ENCODE peak calls at places on chromosomes 6 and 20, in seven cellular contexts. O is neuronal stem cell, I is IMR-90, L is H9, B is H1, E is mesenchymal stem cell, T is trophoblast cell. J is an unnamed sample. For H3K79me1, the result is how much of the 10 kb centered on the place peaks cover.

GRCh38 chr20:25600632-25601031 is 15.3 kb upstream of the NINL start:
- DNase-seq in O (no peak), L (no peak), I (no peak), B (no peak), E (peak), T (no peak), J (no peak)

GRCh38 chr6:125952764-125953501 is 3.6 kb upstream of the HINT3 start:
- DNase-seq in I (peak), E (peak), T (no peak), B (peak), L (peak), O (no peak), J (peak)

GRCh38 chr6:127201321-127201720 is 65.3 kb upstream of the RNF146 start:
- DNase-seq in L (no peak), E (peak), T (no peak), O (no peak), I (peak), B (no peak), J (peak)

GRCh38 chr20:55678126-55678525 is 327.2 kb downstream of the CBLN4 start:
- DNase-seq in B (no peak), T (no peak), I (no peak), O (no peak), E (no peak), L (no peak), J (no peak)

GRCh38 chr6:27532820-27533538 is 60.1 kb upstream of the ZNF184 start:
- DNase-seq in I (peak), T (no peak), E (peak), B (no peak), L (no peak), O (no peak), J (peak)

GRCh38 chr6:28981391-28981832 is 23.7 kb downstream of the ZNF311 start:
- DNase-seq in I (peak), E (peak), O (peak), T (peak), B (peak), L (peak), J (peak)

GRCh38 chr6:81233990-81234389 is 518.5 kb downstream of the TENT5A start:
- DNase-seq in B (no peak), T (no peak), O (no peak), L (no peak), E (no peak), I (no peak), J (no peak)

GRCh38 chr20:3679749-3680700 is 1.8 kb downstream of the ADAM33 start:
- DNase-seq in I (peak), O (no peak), L (no peak), B (no peak), T (no peak), E (peak), J (peak)

GRCh38 chr6:56649053-56649769 is 6.5 kb upstream of the DST start:
- DNase-seq in L (no peak), O (no peak), B (no peak), E (peak), I (no peak), T (no peak), J (no peak)

GRCh38 chr6:73955800-73956199 is 259.8 kb downstream of the CD109 start:
- DNase-seq in E (no peak), L (no peak), O (no peak), B (no peak), T (no peak), I (no peak), J (no peak)

GRCh38 chr20:21262812-21263211 is 40.3 kb upstream of the XRN2 start:
- DNase-seq in B (no peak), O (no peak), L (no peak), T (no peak), E (no peak), I (no peak), J (no peak)

GRCh38 chr6:515267-515666 is 123.7 kb downstream of the IRF4 start:
- DNase-seq in E (no peak), I (no peak), L (no peak), T (no peak), B (no peak), O (no peak), J (peak)

GRCh38 chr6:151255811-151256210 is 16.0 kb downstream of the AKAP12 start:
- DNase-seq in O (no peak), E (no peak), L (no peak), B (no peak), I (no peak), T (no peak), J (no peak)

GRCh38 chr6:29462022-29462421 is 5.1 kb downstream of the OR2H1 start:
- DNase-seq in I (no peak), L (no peak), T (no peak), B (no peak), O (no peak), E (no peak), J (no peak)

GRCh38 chr6:5080574-5080973 is 4.6 kb upstream of the PPP1R3G start:
- DNase-seq in T (no peak), L (no peak), E (no peak), I (peak), B (no peak), O (no peak), J (peak)

GRCh38 chr20:41956316-41957050 is 338.3 kb upstream of the CHD6 start:
- DNase-seq in E (no peak), B (no peak), L (peak), O (peak), I (no peak), T (peak), J (peak)

GRCh38 chr6:167550936-167551633 is 226.2 kb downstream of the TTLL2 start:
- DNase-seq in O (no peak), B (no peak), E (no peak), L (no peak), I (no peak), T (no peak), J (no peak)

GRCh38 chr6:147297663-147298313 is 93.6 kb downstream of the STXBP5 start:
- DNase-seq in B (no peak), L (no peak), I (peak), T (no peak), E (peak), O (no peak), J (no peak)

GRCh38 chr20:10673176-10673830 is 496 bp downstream of the JAG1 start:
- DNase-seq in L (peak), E (no peak), B (peak), O (no peak), I (no peak), T (no peak), J (no peak)

GRCh38 chr20:25382704-25383370 is 7.8 kb downstream of the ABHD12 start:
- DNase-seq in L (no peak), T (no peak), E (no peak), O (no peak), I (no peak), B (no peak), J (no peak)

GRCh38 chr20:41308726-41309413 is 8.7 kb downstream of the ZHX3 start:
- DNase-seq in E (no peak), L (no peak), I (peak), B (no peak), T (peak), O (no peak), J (no peak)

GRCh38 chr20:12833861-12834260 is 174.9 kb upstream of the SPTLC3 start:
- DNase-seq in T (no peak), L (no peak), I (no peak), E (no peak), O (no peak), B (no peak), J (no peak)

GRCh38 chr6:7587631-7588100 is 2.3 kb upstream of the SNRNP48 start:
- DNase-seq in O (no peak), T (peak), I (peak), E (peak), B (no peak), L (no peak), J (peak)

GRCh38 chr20:43536817-43537440 is 21.9 kb upstream of the SGK2 start:
- DNase-seq in T (peak), O (no peak), I (peak), B (no peak), L (no peak), E (no peak), J (peak)

GRCh38 chr6:118383924-118384323 is 164.2 kb upstream of the PLN start:
- DNase-seq in I (no peak), E (no peak), T (no peak), L (no peak), B (no peak), O (no peak), J (no peak)

GRCh38 chr6:56820060-56820459 is 134.8 kb upstream of the BEND6 start:
- DNase-seq in T (no peak), L (no peak), O (no peak), I (no peak), B (no peak), E (no peak), J (no peak)

GRCh38 chr6:81751388-81752083 is 945 bp downstream of the TENT5A start:
- DNase-seq in L (peak), B (peak), I (peak), O (peak), E (peak), T (peak), J (peak)

GRCh38 chr20:48705208-48706115 is 122.3 kb downstream of the PREX1 start:
- DNase-seq in T (no peak), B (no peak), O (no peak), I (no peak), L (no peak), E (no peak), J (peak)

GRCh38 chr6:69349776-69350175 is 447.0 kb downstream of the LMBRD1 start:
- DNase-seq in B (no peak), T (peak), I (no peak), O (no peak), E (no peak), L (no peak), J (no peak)

GRCh38 chr6:2081155-2082138 is 164.0 kb downstream of the GMDS start:
- DNase-seq in B (no peak), O (no peak), I (no peak), L (no peak), T (no peak), E (no peak), J (no peak)

GRCh38 chr6:41939848-41940758 is 1.5 kb downstream of the CCND3 start:
- DNase-seq in T (no peak), L (peak), E (peak), B (peak), O (no peak), I (peak), J (peak)

GRCh38 chr6:114039835-114040234 is 68.9 kb upstream of the HDAC2 start:
- DNase-seq in O (no peak), B (no peak), T (no peak), L (no peak), E (no peak), I (no peak), J (no peak)

GRCh38 chr6:146339716-146340115 is 203.9 kb upstream of the RAB32 start:
- DNase-seq in T (no peak), O (no peak), B (no peak), L (no peak), I (no peak), E (peak), J (no peak)

GRCh38 chr6:96465321-96465903 is 56.2 kb upstream of the UFL1 start:
- DNase-seq in L (no peak), E (no peak), I (no peak), B (no peak), O (no peak), T (no peak), J (no peak)

GRCh38 chr6:219641-220198 is 72.6 kb upstream of the DUSP22 start:
- DNase-seq in O (no peak), B (no peak), E (peak), I (peak), T (no peak), L (peak), J (peak)

GRCh38 chr6:34317172-34317477 is 68.3 kb upstream of the SMIM29 start:
- DNase-seq in T (no peak), I (no peak), B (no peak), E (no peak), L (no peak), O (no peak), J (no peak)
- H3K79me1 ChIP-seq in T (under half), I (under half), B (under half), E (under half), L (under half), O (under half), J (under half)

GRCh38 chr20:63477061-63477616 is 4.7 kb upstream of the KCNQ2 start:
- DNase-seq in B (no peak), I (no peak), O (no peak), E (no peak), L (no peak), T (no peak), J (no peak)
- H3K79me1 ChIP-seq in B (under half), I (under half), O (under half), E (under half), L (under half), T (under half), J (under half)

DNA sequence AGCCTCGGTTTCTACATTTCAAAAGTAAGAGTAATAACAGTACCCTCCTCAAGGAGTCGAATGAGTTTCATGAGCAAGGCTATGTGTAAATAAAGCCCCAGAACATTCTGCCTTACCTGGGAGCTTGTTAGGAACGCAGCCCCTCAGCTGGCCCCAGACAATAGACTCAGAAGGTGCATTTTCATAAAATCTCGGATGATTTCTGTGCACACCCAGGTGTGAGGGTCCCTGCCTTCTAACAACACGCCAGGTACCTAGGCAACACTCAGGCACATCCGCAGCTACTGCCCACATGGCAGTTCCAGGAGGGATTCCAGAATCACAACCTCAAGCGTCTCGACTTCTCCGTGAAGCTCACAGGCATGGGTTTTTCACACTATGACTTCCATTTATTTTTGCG is 226.5 kb upstream of the CDH4 start:
- DNase-seq in I (no peak), B (no peak), O (no peak), L (no peak), E (no peak), T (no peak), J (no peak)
- H3K79me1 ChIP-seq in I (under half), B (under half), O (under half), L (under half), E (under half), T (under half), J (under half)

DNA sequence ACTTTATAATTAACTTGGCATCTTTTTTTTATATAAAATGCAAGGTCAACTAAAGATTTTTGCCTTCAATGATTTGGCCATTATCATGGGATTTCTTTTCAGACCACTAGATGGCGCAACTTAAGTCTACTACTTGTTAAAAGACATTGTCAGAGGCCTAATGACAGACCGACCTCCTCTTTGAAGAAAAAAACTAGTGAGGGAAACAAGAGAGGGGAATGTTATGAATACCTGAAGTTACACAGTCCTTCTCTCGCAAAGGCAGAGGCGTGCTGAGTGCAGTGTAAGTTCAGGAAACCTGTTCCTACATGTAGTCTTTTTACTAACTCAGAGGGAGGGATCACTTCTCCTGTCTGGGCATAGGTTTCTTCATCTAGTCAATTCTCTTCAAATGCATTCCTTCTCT is 9.3 kb downstream of the TRAPPC3L start:
- DNase-seq in B (no peak), T (peak), E (peak), O (peak), L (no peak), I (peak), J (peak)
- H3K79me1 ChIP-seq in B (under half), T (under half), E (under half), O (under half), L (under half), I (under half), J (under half)

GRCh38 chr6:136095961-136096360 is 154.2 kb downstream of the MTFR2 start:
- DNase-seq in T (no peak), E (no peak), I (no peak), B (no peak), L (no peak), O (no peak), J (no peak)

GRCh38 chr6:136092897-136093296 is 157.2 kb downstream of the MTFR2 start:
- DNase-seq in B (no peak), T (no peak), O (no peak), L (no peak), E (no peak), I (no peak), J (no peak)

GRCh38 chr6:136094812-136095211 is 155.3 kb downstream of the MTFR2 start:
- DNase-seq in E (no peak), O (no peak), L (no peak), I (no peak), T (no peak), B (no peak), J (no peak)

GRCh38 chr6:136090929-136091328 is 159.2 kb downstream of the MTFR2 start:
- DNase-seq in B (no peak), I (no peak), E (no peak), L (no peak), T (no peak), O (no peak), J (no peak)

DNA sequence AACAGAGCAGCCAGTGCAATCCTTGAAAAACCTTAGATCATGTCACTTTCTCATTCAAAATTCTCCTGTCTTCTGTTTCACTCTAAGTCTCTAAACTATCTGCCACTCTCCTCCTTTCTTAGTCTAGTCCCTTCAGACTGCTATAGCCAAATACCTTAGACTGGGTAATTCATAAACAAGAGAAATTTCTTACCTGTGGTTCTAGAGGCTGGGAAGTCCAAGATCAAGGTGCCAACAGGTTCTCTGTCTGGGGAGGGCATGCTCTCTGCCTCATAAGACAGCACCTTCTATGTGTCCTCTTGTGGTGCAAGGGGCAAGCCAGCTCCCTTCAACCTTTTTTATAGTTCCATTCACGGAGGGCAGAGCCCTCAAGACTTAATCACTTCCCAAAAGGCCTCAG is 156.3 kb downstream of the MTFR2 start:
- DNase-seq in O (no peak), B (no peak), T (no peak), L (no peak), E (no peak), I (no peak), J (no peak)
- H3K79me1 ChIP-seq in O (under half), B (under half), T (under half), L (under half), E (under half), I (under half), J (under half)

J was measured in mesendoderm.